ENCODE peak calls at places on chromosomes 16 and 17, in four cellular contexts. C is H9, W is heart left ventricle, N is A549. Z is an unnamed sample. For H3K4me1, the result is how much of the 10 kb centered on the place peaks cover.

GRCh38 chr16:25063102-25063501 is 47.9 kb upstream of the ARHGAP17 start:
- DNase-seq in C (no peak), W (no peak), N (no peak), Z (no peak)

GRCh38 chr17:32104158-32104557 is 38.1 kb upstream of the RHOT1 start:
- DNase-seq in C (no peak), W (no peak), N (no peak), Z (no peak)

GRCh38 chr17:31527606-31528005 is 136.1 kb downstream of the RAB11FIP4 start:
- DNase-seq in C (no peak), W (no peak), N (no peak), Z (no peak)

GRCh38 chr16:49026566-49026965 is 255.1 kb downstream of the CBLN1 start:
- DNase-seq in C (no peak), W (no peak), N (no peak), Z (no peak)

GRCh38 chr17:46170609-46171432 is 22.4 kb downstream of the KANSL1 start:
- DNase-seq in C (no peak), W (no peak), N (no peak), Z (no peak)

GRCh38 chr17:42457107-42457787 is 1.4 kb upstream of the ATP6V0A1 start:
- DNase-seq in C (no peak), W (no peak), N (no peak), Z (no peak)

GRCh38 chr17:70924776-70925175 is 755.4 kb downstream of the KCNJ2 start:
- DNase-seq in C (no peak), W (no peak), N (no peak), Z (no peak)

GRCh38 chr16:57689772-57690558 is 4.6 kb upstream of the DRC7 start:
- DNase-seq in C (no peak), W (no peak), N (no peak), Z (no peak)

GRCh38 chr16:8936421-8936820 is 27.3 kb downstream of the USP7 start:
- DNase-seq in C (peak), W (no peak), N (peak), Z (no peak)

GRCh38 chr16:8948831-8949230 is 14.9 kb downstream of the USP7 start:
- DNase-seq in C (no peak), W (no peak), N (no peak), Z (no peak)

GRCh38 chr17:71572343-71572742 is 548.5 kb upstream of the SOX9 start:
- DNase-seq in C (no peak), W (no peak), N (no peak), Z (no peak)

GRCh38 chr16:56610017-56610608 is 1.7 kb downstream of the MT2A start:
- DNase-seq in C (no peak), W (no peak), N (peak), Z (peak)

GRCh38 chr16:48596326-48596725 is 13.7 kb downstream of the N4BP1 start:
- DNase-seq in C (no peak), W (no peak), N (no peak), Z (no peak)

GRCh38 chr16:65214196-65214595 is 92.3 kb upstream of the CDH11 start:
- DNase-seq in C (no peak), W (no peak), N (no peak), Z (no peak)

GRCh38 chr16:86072328-86073102 is 173.6 kb downstream of the IRF8 start:
- DNase-seq in C (peak), W (no peak), N (peak), Z (no peak)

GRCh38 chr16:396605-397004 is 394 bp upstream of the NME4 start:
- DNase-seq in C (peak), W (no peak), N (peak), Z (no peak)

GRCh38 chr16:9847146-9847545 is 335.1 kb downstream of the GRIN2A start:
- DNase-seq in C (no peak), W (no peak), N (no peak), Z (no peak)

GRCh38 chr17:70041575-70041974 is 33.5 kb upstream of the KCNJ16 start:
- DNase-seq in C (no peak), W (no peak), N (no peak), Z (no peak)

GRCh38 chr17:79922798-79923197 is 83.6 kb upstream of the CBX4 start:
- DNase-seq in C (no peak), W (no peak), N (no peak), Z (no peak)

GRCh38 chr17:42682400-42683384 is at the start of gene CNTNAP1:
- DNase-seq in C (peak), W (peak), N (peak), Z (no peak)

GRCh38 chr16:66706506-66706880 is 9.9 kb upstream of the CMTM4 start:
- DNase-seq in C (no peak), W (no peak), N (no peak), Z (no peak)

DNA sequence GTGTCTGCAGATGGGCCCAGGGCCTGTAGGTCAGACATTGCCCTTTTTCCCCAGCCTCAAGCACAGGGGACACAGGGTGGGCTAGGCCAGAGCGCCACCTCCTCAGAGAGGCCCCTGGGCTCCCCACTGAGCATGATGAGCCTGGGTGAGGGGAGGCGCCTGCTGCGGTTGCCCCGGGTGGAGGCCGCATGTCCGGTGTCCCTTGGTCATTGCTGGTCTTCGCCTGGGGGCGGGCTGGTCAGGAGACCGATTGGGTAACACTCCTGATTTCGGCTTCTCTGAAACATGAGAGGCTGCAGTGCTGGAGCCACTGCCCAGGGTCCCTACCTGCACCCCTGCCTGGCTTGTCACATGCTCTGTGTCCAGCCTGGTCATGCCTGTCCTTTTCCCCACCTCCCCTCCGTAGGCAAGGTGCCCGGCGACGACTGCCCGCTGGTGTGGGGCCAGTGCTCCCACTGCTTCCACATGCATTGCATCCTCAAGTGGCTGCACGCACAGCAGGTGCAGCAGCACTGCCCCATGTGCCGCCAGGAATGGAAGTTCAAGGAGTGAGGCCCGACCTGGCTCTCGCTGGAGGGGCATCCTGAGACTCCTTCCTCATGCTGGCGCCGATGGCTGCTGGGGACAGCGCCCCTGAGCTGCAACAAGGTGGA is 2.4 kb upstream of the NPB start:
- DNase-seq in C (peak), W (peak), N (no peak), Z (no peak)
- H3K4me1 ChIP-seq in C (under half), W (under half), N (under half), Z (under half)

GRCh38 chr16:89319628-89319882 is 102.1 kb downstream of the ZNF778 start:
- DNase-seq in C (no peak), W (no peak), N (no peak), Z (no peak)
- H3K4me1 ChIP-seq in C (under half), W (half or more), N (half or more), Z (half or more)

DNA sequence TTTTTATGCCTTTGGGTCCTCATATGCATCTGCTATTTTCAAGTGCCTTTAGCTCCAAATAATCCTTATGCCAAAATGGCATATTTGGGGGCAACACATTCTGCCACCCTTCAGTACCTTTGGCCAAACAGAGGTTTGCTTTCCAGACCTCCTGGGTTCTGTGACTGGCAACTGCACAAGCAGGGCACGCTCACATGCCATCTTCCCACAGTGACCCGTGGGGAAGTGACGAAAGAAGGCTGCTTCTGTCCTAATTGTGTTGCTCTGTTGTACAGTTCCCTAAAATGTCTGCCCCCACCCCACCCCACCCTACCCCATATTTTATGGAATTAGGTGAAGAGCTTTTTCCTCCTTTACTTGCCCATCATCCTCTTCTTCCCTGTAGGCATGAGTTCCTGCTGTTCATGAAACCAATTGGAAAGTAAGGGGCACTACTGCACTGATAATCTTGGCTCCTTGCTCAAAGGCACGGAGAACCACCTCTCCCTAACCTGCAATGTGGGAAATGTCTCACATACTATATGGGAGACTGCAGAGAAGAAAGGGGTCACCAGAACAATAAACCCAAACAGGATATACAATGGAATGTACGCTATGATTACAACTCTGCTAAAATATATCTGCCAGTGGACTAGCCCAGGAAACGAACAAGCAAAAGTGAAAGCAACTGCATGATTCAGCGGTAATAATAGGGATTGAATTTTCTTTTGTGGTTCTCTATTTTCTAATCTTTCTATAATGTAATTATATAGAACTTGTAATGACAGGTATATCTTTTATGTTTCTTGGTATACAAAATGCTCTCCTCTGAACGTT is 3.3 kb upstream of the SLFN12L start:
- DNase-seq in C (no peak), W (peak), N (no peak), Z (peak)
- H3K4me1 ChIP-seq in C (under half), W (under half), N (under half), Z (half or more)

GRCh38 chr17:44105941-44106340 is 17.5 kb downstream of the HDAC5 start:
- DNase-seq in C (no peak), W (no peak), N (no peak), Z (no peak)
- H3K4me1 ChIP-seq in C (under half), W (half or more), N (under half), Z (half or more)

Z was measured in lower lobe of right lung.